ENCODE peak calls at places on chromosomes 12 and 14, in six cellular contexts. H, W, S, X, J and A are unnamed samples.

GRCh38 chr12:124453419-124454351 is 113.7 kb downstream of the NCOR2 start:
- DNase-seq in H (peak; percentile 85), W (no peak), S (no peak), X (no peak), J (peak; percentile 72), A (no peak)

GRCh38 chr12:99911076-99911475 is 73.7 kb downstream of the ANKS1B start:
- DNase-seq in H (no peak), W (no peak), S (peak; percentile 5), X (no peak), J (no peak), A (no peak)

GRCh38 chr12:116594325-116595038 is 35.3 kb downstream of the MAP1LC3B2 start:
- DNase-seq in H (no peak), W (no peak), S (no peak), X (no peak), J (no peak), A (no peak)

GRCh38 chr12:94553130-94553519 is 93.5 kb upstream of the CEP83 start:
- DNase-seq in H (peak; percentile 51), W (no peak), S (no peak), X (no peak), J (no peak), A (no peak)

GRCh38 chr14:55240526-55241178 is 30.6 kb upstream of the FBXO34 start:
- DNase-seq in H (no peak), W (no peak), S (no peak), X (no peak), J (no peak), A (no peak)

GRCh38 chr12:70839544-70839943 is 81.0 kb downstream of the PTPRR start:
- DNase-seq in H (no peak), W (no peak), S (no peak), X (no peak), J (no peak), A (no peak)

GRCh38 chr12:46264057-46264456 is 4.8 kb downstream of the SLC38A1 start:
- DNase-seq in H (no peak), W (no peak), S (no peak), X (no peak), J (no peak), A (no peak)

GRCh38 chr14:85195872-85196477 is 334.0 kb upstream of the FLRT2 start:
- DNase-seq in H (no peak), W (no peak), S (no peak), X (no peak), J (no peak), A (no peak)

GRCh38 chr12:57216014-57216891 is at the start of gene NXPH4:
- DNase-seq in H (no peak), W (peak; percentile 95), S (no peak), X (no peak), J (no peak), A (no peak)

GRCh38 chr12:23921099-23921846 is 28.2 kb downstream of the SOX5 start:
- DNase-seq in H (no peak), W (no peak), S (no peak), X (no peak), J (no peak), A (no peak)

GRCh38 chr14:67964391-67964812 is 144.8 kb downstream of the RAD51B start:
- DNase-seq in H (no peak), W (no peak), S (no peak), X (no peak), J (no peak), A (no peak)

GRCh38 chr12:7834701-7835100 is 38.0 kb downstream of the SLC2A14 start:
- DNase-seq in H (no peak), W (no peak), S (peak; percentile 80), X (no peak), J (no peak), A (no peak)

GRCh38 chr12:132461526-132461925 is 28.4 kb upstream of the FBRSL1 start:
- DNase-seq in H (no peak), W (no peak), S (no peak), X (no peak), J (no peak), A (no peak)
- H3K4me1 ChIP-seq in H (no peaks in the 10 kb centered on the region), W (no peaks in the 10 kb centered on the region), S (peaks cover 17% of the 10 kb centered on the region), X (no peaks in the 10 kb centered on the region), J (no peaks in the 10 kb centered on the region), A (peaks cover 21% of the 10 kb centered on the region)

GRCh38 chr14:89665262-89665661 is 248.2 kb upstream of the FOXN3 start:
- DNase-seq in H (no peak), W (no peak), S (peak; percentile 56), X (no peak), J (no peak), A (no peak)

GRCh38 chr14:89658977-89659670 is 242.1 kb upstream of the FOXN3 start:
- DNase-seq in H (no peak), W (no peak), S (no peak), X (no peak), J (no peak), A (no peak)

GRCh38 chr14:89657014-89657413 is 240.0 kb upstream of the FOXN3 start:
- DNase-seq in H (no peak), W (no peak), S (no peak), X (no peak), J (no peak), A (no peak)

GRCh38 chr14:89661392-89661791 is 244.4 kb upstream of the FOXN3 start:
- DNase-seq in H (no peak), W (no peak), S (no peak), X (no peak), J (no peak), A (no peak)

GRCh38 chr14:89660183-89660582 is 243.2 kb upstream of the FOXN3 start:
- DNase-seq in H (no peak), W (no peak), S (no peak), X (no peak), J (no peak), A (no peak)
- TF ChIP-seq ZNF274 in H (no peak), W (no peak), S (no peak), X (no peak), J (no peak), A (no peak)

DNA sequence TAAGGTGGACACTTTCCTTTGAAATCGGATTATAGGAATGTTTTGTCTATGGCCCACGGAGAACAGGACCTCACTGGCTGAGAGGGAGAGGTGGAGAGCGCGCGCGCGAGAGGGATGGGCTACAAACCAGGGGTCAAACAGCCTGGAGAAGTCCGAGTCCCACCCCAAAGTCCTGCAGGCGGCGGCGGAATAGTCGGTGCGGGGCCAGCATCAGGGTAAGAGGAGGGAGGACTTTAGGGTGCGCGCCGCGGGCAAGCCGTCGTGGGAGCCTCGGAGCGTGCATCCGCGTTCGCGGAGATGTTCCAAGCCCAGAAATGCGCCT is 3.3 kb upstream of the HOXC8 start:
- DNase-seq in H (no peak), W (no peak), S (no peak), X (no peak), J (no peak), A (no peak)
- H3K4me1 ChIP-seq in H (peaks cover 5% of the 10 kb centered on the region), W (peaks cover 24% of the 10 kb centered on the region), S (peaks cover 25% of the 10 kb centered on the region), X (no peaks in the 10 kb centered on the region), J (peaks cover 6% of the 10 kb centered on the region), A (peaks cover 7% of the 10 kb centered on the region)

DNA sequence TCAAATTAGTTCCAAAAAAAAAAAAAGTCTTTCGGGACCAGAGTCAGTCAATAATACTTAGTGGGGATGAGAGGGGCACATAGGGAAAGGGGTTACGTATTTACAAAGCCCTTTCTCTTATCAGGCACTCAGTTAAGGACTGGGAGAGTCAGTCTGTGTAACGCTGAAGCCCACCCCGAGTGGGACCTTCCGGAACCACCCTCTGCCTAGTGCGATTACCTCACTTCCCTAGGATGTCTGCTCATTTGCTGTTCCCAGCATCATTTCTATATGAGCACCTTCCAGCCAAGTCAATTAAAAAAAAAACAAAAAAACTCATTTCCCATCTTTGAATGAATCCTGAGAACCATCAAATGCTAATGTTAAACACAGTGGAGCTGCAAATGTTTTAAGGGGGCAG is 76.9 kb downstream of the BMP4 start:
- DNase-seq in H (no peak), W (no peak), S (no peak), X (no peak), J (no peak), A (no peak)
- TF ChIP-seq ZNF274 in H (no peak), W (no peak), S (no peak), X (no peak), J (no peak), A (no peak)